ENCODE peak calls at places on chromosomes 13 and 19, in eight cellular contexts. F is retinal pigment epithelial cell, P is astrocyte of the spinal cord, N is fibroblast of mammary gland, Y is AG09309, E is heart right ventricle, K is cardiac muscle cell, V is fibroblast of lung. H is an unnamed sample.
A peak's percentile ranks its signal among the peaks of the same experiment; 100 is the strongest.

GRCh38 chr19:7337380-7338194 is 11.2 kb upstream of the ARHGEF18 start:
- DNase-seq in F (no peak), E (no peak), V (no peak), P (no peak), N (no peak), K (no peak), Y (no peak), H (no peak)

GRCh38 chr19:4233282-4233853 is 4.0 kb downstream of the EBI3 start:
- DNase-seq in K (peak; percentile 30), P (no peak), N (peak; percentile 25), V (peak; percentile 18), F (no peak), E (peak; percentile 56), Y (no peak), H (no peak)

GRCh38 chr19:4291200-4291732 is 10.9 kb downstream of the TMIGD2 start:
- DNase-seq in K (no peak), E (no peak), Y (no peak), N (no peak), F (no peak), P (no peak), V (no peak), H (no peak)

GRCh38 chr13:66689628-66690027 is 540.5 kb downstream of the PCDH9 start:
- DNase-seq in Y (no peak), N (peak; percentile 37), E (no peak), P (peak; percentile 54), V (peak; percentile 68), K (no peak), F (no peak), H (no peak)

GRCh38 chr13:112968910-112969691 is at the start of gene MCF2L:
- DNase-seq in F (peak; percentile 5), V (peak; percentile 42), E (peak; percentile 50), N (peak; percentile 37), K (peak; percentile 56), Y (no peak), P (peak; percentile 8), H (no peak)

GRCh38 chr13:98721825-98722510 is 30.5 kb downstream of the SLC15A1 start:
- DNase-seq in F (no peak), K (no peak), E (no peak), P (no peak), Y (no peak), V (no peak), N (no peak), H (no peak)

GRCh38 chr19:6215701-6216235 is 64.0 kb downstream of the MLLT1 start:
- DNase-seq in P (no peak), N (no peak), Y (no peak), K (no peak), V (no peak), E (no peak), F (no peak), H (no peak)

GRCh38 chr19:661427-662196 is 1.4 kb downstream of the RNF126 start:
- DNase-seq in K (peak; percentile 12), Y (no peak), F (no peak), E (no peak), V (no peak), N (no peak), P (no peak), H (no peak)

GRCh38 chr13:51781246-51782022 is 22.5 kb downstream of the DHRS12 start:
- DNase-seq in Y (no peak), F (no peak), K (peak; percentile 58), N (no peak), P (peak; percentile 44), E (no peak), V (no peak), H (no peak)

GRCh38 chr13:25608181-25608580 is 236.4 kb downstream of the ATP8A2 start:
- DNase-seq in E (no peak), Y (no peak), P (no peak), K (no peak), N (no peak), V (no peak), F (no peak), H (no peak)

GRCh38 chr13:111184685-111185401 is 69.7 kb downstream of the ARHGEF7 start:
- DNase-seq in E (no peak), Y (no peak), V (no peak), K (no peak), F (no peak), N (peak; percentile 32), P (no peak), H (no peak)

GRCh38 chr13:26449063-26449848 is 108.2 kb upstream of the WASF3 start:
- DNase-seq in K (no peak), P (no peak), N (peak; percentile 7), F (no peak), V (no peak), E (no peak), Y (no peak), H (no peak)

GRCh38 chr19:7078007-7078406 is 8.5 kb downstream of the ZNF557 start:
- DNase-seq in E (no peak), V (no peak), F (no peak), K (no peak), N (no peak), P (no peak), Y (no peak), H (no peak)

GRCh38 chr19:7550987-7551761 is 15.7 kb downstream of the PNPLA6 start:
- DNase-seq in N (peak; percentile 41), P (peak; percentile 59), V (peak; percentile 52), E (peak; percentile 69), Y (no peak), K (peak; percentile 95), F (peak; percentile 23), H (peak; percentile 33)

GRCh38 chr19:10565028-10565566 is 713 bp downstream of the KRI1 start:
- DNase-seq in P (peak; percentile 32), Y (no peak), F (no peak), N (peak; percentile 40), V (peak; percentile 32), K (peak; percentile 50), E (no peak), H (no peak)

GRCh38 chr19:7912144-7912696 is 2.4 kb upstream of the TGFBR3L start:
- DNase-seq in E (no peak), N (no peak), K (no peak), Y (no peak), P (no peak), V (no peak), F (no peak), H (no peak)

GRCh38 chr19:41951686-41952172 is 7.4 kb downstream of the RABAC1 start:
- DNase-seq in P (peak; percentile 63), N (peak; percentile 70), K (peak; percentile 74), F (no peak), E (peak; percentile 82), V (peak; percentile 66), Y (no peak), H (peak; percentile 46)

GRCh38 chr13:41356788-41357187 is 45.7 kb downstream of the NAA16 start:
- DNase-seq in F (no peak), E (no peak), P (no peak), K (no peak), N (no peak), V (no peak), Y (no peak), H (no peak)

GRCh38 chr19:7326105-7326877 is 22.4 kb upstream of the ARHGEF18 start:
- DNase-seq in Y (no peak), E (no peak), N (peak; percentile 36), F (no peak), P (peak; percentile 4), V (peak; percentile 11), K (no peak), H (no peak)

GRCh38 chr13:49421391-49421790 is 22.5 kb downstream of the CAB39L start:
- DNase-seq in Y (no peak), E (no peak), K (peak; percentile 11), V (no peak), P (no peak), N (peak; percentile 27), F (no peak), H (no peak)
- TF ChIP-seq CTCF in Y (no peak), E (no peak), K (peak; percentile 18), V (no peak), P (peak; percentile 3), N (peak; percentile 13), F (no peak), H (no peak)

GRCh38 chr13:94233401-94233800 is 246.1 kb downstream of the DCT start:
- DNase-seq in P (peak; percentile 90), Y (peak; percentile 50), F (peak; percentile 75), E (no peak), V (peak; percentile 97), K (no peak), N (peak; percentile 98), H (peak; percentile 75)

GRCh38 chr13:94232956-94233355 is 246.5 kb downstream of the DCT start:
- DNase-seq in P (no peak), F (no peak), Y (no peak), N (peak; percentile 35), E (no peak), K (no peak), V (peak; percentile 33), H (no peak)

GRCh38 chr13:94234766-94235165 is 244.7 kb downstream of the DCT start:
- DNase-seq in P (no peak), V (no peak), Y (no peak), F (no peak), N (no peak), K (no peak), E (no peak), H (no peak)

GRCh38 chr13:94232161-94232560 is 247.3 kb downstream of the DCT start:
- DNase-seq in V (no peak), F (no peak), E (no peak), K (no peak), P (no peak), N (no peak), Y (no peak), H (no peak)

GRCh38 chr13:94233831-94234230 is 245.7 kb downstream of the DCT start:
- DNase-seq in F (no peak), E (no peak), P (no peak), V (no peak), N (no peak), Y (no peak), K (no peak), H (no peak)
- H3K4me3 ChIP-seq in F (no peak overlapping the region), E (no peak overlapping the region), P (no peak overlapping the region), V (no peak overlapping the region), N (no peak overlapping the region), Y (no peak overlapping the region), K (no peak overlapping the region), H (no peak overlapping the region)

DNA sequence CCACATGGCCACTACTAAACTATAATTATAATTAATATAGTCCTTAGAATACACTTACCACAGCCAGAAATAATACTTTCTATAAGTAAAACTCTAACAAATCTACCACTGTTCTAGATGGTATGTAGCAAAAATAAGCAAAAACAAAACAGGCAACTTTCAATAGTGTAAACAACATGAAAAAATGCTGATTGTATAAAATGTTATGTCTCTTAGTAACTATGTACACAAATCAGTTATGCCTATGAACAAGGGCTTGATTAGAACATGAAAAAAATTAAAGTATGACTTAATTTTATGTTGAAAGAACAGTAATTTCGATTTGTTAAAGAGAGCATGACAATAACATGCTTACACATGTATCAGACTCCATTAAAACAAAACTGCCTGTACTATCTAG is 60.7 kb downstream of the LATS2 start:
- DNase-seq in Y (no peak), N (no peak), V (no peak), F (no peak), P (no peak), K (no peak), E (no peak), H (no peak)
- TF ChIP-seq CTCF in Y (no peak), N (no peak), V (no peak), F (no peak), P (no peak), K (no peak), E (no peak), H (no peak)

DNA sequence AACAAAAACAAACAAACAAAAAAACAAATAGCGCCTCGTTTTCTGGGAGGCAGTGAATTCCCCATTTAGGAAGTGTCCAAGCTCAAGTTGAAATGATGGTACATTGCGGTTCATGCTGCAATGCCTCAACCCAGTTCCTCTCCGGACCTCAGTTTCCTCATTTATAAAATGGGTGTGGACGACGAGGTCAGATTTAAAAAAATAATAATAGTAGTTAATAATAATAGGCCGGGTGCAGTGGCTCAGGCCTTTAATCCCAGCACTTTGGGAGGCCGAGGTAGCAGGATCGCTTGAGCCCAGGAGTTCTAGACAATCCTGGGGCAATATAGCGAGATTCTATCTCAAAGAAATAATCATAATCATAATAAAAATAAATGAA is 15.5 kb upstream of the ERCC1 start:
- DNase-seq in N (no peak), F (no peak), P (no peak), E (no peak), V (no peak), K (no peak), Y (no peak), H (no peak)
- H3K4me3 ChIP-seq in N (peak overlapping the region; percentile 40), F (peak overlapping the region; percentile 32), P (peak overlapping the region; percentile 37), E (peak overlapping the region; percentile 73), V (no peak overlapping the region), K (peak overlapping the region; percentile 71), Y (peak overlapping the region; percentile 32), H (peak overlapping the region; percentile 59)

H was measured in astrocyte of the cerebellum.